ENCODE peak calls at places on chromosomes 11 and 22, in four cellular contexts. F is tibial artery, G is HFF-Myc, T is lower lobe of right lung. I is an unnamed sample.

GRCh38 chr11:19199037-19199436 is 2.7 kb downstream of the CSRP3 start:
- DNase-seq in F (no peak), G (no peak), T (no peak), I (no peak)

GRCh38 chr22:28328751-28329150 is 350.9 kb downstream of the TTC28 start:
- DNase-seq in F (no peak), G (no peak), T (no peak), I (peak)

GRCh38 chr11:107011977-107012376 is 6.3 kb downstream of the GUCY1A2 start:
- DNase-seq in F (no peak), G (no peak), T (no peak), I (no peak)

GRCh38 chr22:47748887-47749286 is 986.4 kb downstream of the TBC1D22A start:
- DNase-seq in F (no peak), G (no peak), T (no peak), I (no peak)

GRCh38 chr11:22331771-22332170 is 6.4 kb upstream of the SLC17A6 start:
- DNase-seq in F (no peak), G (no peak), T (no peak), I (no peak)

GRCh38 chr11:108727665-108728064 is 62.8 kb downstream of the DDX10 start:
- DNase-seq in F (no peak), G (no peak), T (no peak), I (no peak)

GRCh38 chr22:18975434-18976196 is 39.5 kb upstream of the PRODH start:
- DNase-seq in F (no peak), G (no peak), T (peak), I (no peak)

GRCh38 chr11:86519064-86519911 is 144.6 kb downstream of the CCDC81 start:
- DNase-seq in F (no peak), G (no peak), T (no peak), I (no peak)

GRCh38 chr11:1148752-1149180 is 9.0 kb upstream of the MUC5AC start:
- DNase-seq in F (no peak), G (no peak), T (no peak), I (no peak)

GRCh38 chr11:111707039-111707690 is 59.0 kb downstream of the PPP2R1B start:
- DNase-seq in F (peak), G (peak), T (no peak), I (no peak)

GRCh38 chr11:25981998-25982397 is 349.9 kb upstream of the ANO3 start:
- DNase-seq in F (no peak), G (peak), T (no peak), I (peak)

GRCh38 chr11:28759311-28759710 is 651.1 kb downstream of the METTL15 start:
- DNase-seq in F (no peak), G (no peak), T (no peak), I (peak)

GRCh38 chr11:50071584-50072225 is 39.0 kb downstream of the OR4C45 start:
- DNase-seq in F (no peak), G (no peak), T (no peak), I (no peak)

GRCh38 chr11:13889566-13890214 is 72.8 kb upstream of the SPON1 start:
- DNase-seq in F (no peak), G (no peak), T (no peak), I (no peak)

GRCh38 chr11:2074266-2074825 is 64.8 kb downstream of the IGF2 start:
- DNase-seq in F (no peak), G (no peak), T (no peak), I (no peak)

GRCh38 chr22:23216331-23217170 is 36.2 kb downstream of the BCR start:
- DNase-seq in F (no peak), G (no peak), T (peak), I (no peak)

DNA sequence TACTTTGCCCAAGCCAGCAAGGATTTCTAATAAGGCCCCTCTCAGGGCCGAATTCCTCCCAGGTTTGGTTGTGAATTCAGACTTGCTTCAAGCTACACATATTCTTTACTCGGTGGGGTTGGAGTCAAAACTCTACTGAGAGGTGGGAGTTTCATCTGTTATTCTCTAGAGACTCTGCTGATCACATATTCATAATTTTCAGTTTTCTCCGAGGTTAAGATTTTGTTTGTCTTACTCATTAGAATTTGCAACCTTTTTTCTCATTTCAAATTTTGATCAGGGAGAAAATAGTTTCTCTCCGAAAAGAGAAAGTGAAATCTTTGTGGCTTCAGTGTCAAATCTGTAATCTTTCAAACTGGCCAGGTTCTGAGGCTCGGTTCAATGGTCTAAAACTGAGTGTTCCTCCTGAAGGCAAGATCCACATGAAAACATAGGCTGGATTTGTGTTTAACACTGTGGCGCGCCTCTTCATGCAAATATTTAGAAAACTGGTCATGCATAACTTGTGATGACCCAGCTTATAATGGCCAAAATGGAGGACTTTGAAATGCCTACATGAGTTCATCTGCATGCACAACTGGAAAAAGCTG is 21.5 kb upstream of the GSTP1 start:
- DNase-seq in F (no peak), G (no peak), T (no peak), I (no peak)
- H3K4me3 ChIP-seq in F (no peak), G (no peak), T (no peak), I (no peak)

GRCh38 chr11:117809236-117810055 is 12.4 kb upstream of the DSCAML1 start:
- DNase-seq in F (peak), G (no peak), T (peak), I (peak)

GRCh38 chr11:117806906-117807305 is 9.9 kb upstream of the DSCAML1 start:
- DNase-seq in F (no peak), G (no peak), T (no peak), I (no peak)

GRCh38 chr11:117807482-117808272 is 10.7 kb upstream of the DSCAML1 start:
- DNase-seq in F (peak), G (no peak), T (peak), I (no peak)

GRCh38 chr11:117805048-117805447 is 8.0 kb upstream of the DSCAML1 start:
- DNase-seq in F (no peak), G (no peak), T (no peak), I (no peak)

DNA sequence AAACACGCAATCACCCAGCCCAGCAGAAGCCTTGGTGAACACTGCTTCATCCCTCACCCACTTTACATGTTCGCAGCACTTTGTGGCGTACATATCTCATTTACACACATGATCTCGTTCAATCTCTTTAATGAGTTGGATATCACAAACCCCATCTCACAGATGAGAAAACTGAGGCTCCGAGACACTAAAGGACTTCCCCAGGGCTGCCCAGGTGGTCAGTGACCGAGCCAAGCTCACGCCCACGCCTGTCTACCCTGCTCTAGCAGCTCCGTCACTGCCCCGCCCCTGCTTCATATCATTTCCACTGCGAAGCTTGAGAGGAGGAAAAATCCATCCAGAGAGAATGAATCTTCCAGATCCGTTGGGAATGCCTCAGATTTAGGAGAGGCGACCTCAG is 11.8 kb upstream of the DSCAML1 start:
- DNase-seq in F (no peak), G (no peak), T (no peak), I (peak)
- H3K4me3 ChIP-seq in F (no peak), G (no peak), T (no peak), I (no peak)

GRCh38 chr22:39152024-39152510 is 413 bp downstream of the CBX7 start:
- DNase-seq in F (peak), G (no peak), T (no peak), I (no peak)

GRCh38 chr22:39151329-39151975 is 1.0 kb downstream of the CBX7 start:
- DNase-seq in F (peak), G (no peak), T (no peak), I (no peak)

GRCh38 chr22:39148727-39149535 is 3.5 kb downstream of the CBX7 start:
- DNase-seq in F (peak), G (no peak), T (no peak), I (no peak)

GRCh38 chr22:39150848-39151215 is 1.6 kb downstream of the CBX7 start:
- DNase-seq in F (peak), G (no peak), T (no peak), I (no peak)

GRCh38 chr22:39149915-39150847 is 2.3 kb downstream of the CBX7 start:
- DNase-seq in F (peak), G (no peak), T (no peak), I (no peak)
- H3K4me3 ChIP-seq in F (peak), G (no peak), T (peak), I (no peak)

GRCh38 chr11:117094776-117095175 is 3.5 kb downstream of the SIK3 start:
- DNase-seq in F (no peak), G (no peak), T (no peak), I (peak)

GRCh38 chr11:117095301-117096139 is 2.7 kb downstream of the SIK3 start:
- DNase-seq in F (no peak), G (peak), T (no peak), I (no peak)

GRCh38 chr11:117091753-117092477 is 6.3 kb downstream of the SIK3 start:
- DNase-seq in F (no peak), G (no peak), T (no peak), I (no peak)

GRCh38 chr11:117090111-117090706 is 8.0 kb downstream of the SIK3 start:
- DNase-seq in F (no peak), G (no peak), T (no peak), I (peak)

DNA sequence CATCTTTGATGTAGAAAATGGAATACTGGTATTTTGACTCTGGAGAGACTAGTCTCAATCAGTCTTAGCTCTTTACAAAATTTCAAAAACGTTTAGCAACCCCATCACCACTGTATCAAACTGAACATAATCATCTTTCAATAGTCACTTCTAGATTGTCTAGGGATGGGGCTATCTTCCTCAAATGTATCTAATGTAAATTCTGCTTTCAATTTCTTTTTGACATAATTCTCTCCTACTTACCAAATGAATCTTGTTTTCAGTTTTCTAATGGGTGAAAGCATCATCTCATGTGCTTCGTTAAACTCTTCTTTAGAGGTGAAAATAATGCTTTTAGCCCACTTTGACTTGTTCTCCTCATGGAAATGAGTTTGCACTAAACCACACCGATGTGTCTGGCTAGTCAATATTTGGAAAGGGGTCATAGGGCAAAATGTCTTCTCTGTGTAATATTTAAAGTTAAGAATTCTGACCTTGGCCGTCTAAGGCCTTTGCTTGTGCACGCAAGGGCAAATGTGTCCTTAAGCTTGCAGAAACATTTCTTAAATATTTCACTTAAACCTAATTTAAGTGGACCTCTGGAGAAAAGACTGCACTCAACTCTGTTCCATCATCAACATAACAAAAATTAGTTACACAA is 5.2 kb downstream of the SIK3 start:
- DNase-seq in F (no peak), G (no peak), T (no peak), I (no peak)
- H3K4me3 ChIP-seq in F (peak), G (no peak), T (no peak), I (no peak)

DNA sequence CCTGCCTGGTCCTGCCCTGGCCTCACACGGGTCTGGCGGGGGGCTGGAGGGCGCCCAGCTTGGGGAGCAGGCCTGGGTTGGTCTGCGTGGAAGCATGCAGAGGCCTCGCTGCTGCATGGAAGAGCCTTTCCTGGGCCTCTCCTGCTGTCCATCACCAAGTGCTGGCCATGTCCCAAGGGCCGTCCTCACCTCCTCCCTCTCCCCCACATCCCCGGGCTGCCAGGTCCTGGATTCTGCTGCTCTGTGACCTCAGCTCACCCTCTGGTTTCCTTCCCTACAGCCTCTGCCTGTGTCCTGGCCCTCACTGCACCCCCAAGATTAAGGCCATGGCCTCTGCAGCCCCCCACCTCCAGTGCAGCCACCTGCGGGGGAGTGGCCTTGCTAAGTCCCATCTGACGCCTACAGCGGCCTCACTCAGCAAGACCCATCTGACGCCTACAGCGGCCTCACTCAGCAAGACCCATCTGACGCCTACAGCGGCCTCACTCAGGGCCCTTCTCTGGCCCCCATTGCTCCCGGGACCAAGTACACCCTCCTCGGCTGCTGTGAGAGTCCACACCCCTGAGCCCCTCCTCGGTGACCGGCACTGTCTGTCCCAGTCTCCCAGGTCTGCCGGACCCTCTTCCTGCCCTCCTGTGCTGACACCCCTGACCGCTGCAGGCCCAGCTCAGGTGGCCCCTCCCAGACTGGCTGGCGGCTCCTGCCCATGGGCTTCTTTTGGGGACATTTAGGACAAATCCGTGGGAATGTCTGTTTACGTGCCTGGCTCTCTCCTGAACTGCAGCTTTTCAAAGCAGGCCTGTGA is 119.5 kb upstream of the B3GAT1 start:
- DNase-seq in F (no peak), G (no peak), T (peak), I (no peak)
- H3K4me3 ChIP-seq in F (no peak), G (no peak), T (no peak), I (no peak)

DNA sequence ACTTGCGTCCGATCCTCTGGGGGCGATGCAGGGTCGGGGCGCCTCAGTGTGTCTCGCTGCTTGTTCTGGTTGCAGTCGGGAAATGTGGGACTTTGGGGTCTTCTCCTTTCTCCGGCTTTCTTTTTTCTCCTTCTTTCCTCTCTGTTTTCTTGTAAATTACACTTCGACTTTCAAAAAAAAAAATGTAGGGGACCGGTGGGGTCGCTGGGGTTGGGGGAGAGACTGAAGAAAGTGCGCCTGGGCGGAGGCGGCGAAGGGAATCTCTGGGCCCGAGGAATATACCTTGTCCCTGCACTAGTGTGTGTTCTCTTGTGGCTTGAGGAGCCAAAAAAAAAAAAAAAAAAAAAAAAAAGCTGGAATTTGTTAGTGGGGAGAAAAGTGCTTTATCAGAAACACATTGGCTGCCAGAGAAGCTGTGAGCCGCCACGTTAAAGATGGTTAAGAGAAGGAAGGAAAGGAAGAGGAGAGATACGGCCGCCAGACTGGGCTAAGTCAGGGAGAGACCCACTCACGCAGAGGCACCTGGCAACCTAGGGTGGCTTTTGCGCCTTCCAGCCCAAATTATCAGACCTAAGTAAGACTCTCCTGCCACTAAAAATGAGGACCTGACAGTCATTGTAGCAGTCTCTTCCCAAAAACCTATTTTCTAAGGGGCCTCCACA is 8.4 kb upstream of the FLI1 start:
- DNase-seq in F (no peak), G (no peak), T (no peak), I (no peak)
- H3K4me3 ChIP-seq in F (no peak), G (no peak), T (peak), I (no peak)

DNA sequence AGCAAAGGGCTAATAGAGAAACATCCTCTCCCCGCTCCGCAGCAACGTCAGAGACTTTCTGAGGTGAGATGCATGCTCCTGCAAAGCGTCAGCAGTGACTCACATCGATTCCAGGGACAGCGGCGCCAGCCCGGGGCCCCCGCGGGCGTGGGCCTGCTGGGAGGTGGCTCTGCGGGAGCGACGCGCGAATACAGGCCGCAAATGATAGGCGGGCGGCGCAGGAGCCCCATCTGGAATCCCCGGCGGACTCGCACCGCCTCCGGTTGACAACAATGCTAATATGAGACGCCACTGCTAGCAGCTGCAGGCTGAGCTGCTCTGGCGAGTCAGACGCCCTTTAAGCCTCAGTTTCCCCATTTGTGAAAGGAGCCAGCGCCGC is 557 bp downstream of the RANGAP1 start:
- DNase-seq in F (peak), G (no peak), T (peak), I (peak)
- H3K4me3 ChIP-seq in F (peak), G (peak), T (peak), I (peak)

GRCh38 chr22:20032407-20032991 is 11.6 kb downstream of the TANGO2 start:
- DNase-seq in F (no peak), G (no peak), T (no peak), I (no peak)

GRCh38 chr22:20035375-20036084 is 14.6 kb downstream of the TANGO2 start:
- DNase-seq in F (no peak), G (no peak), T (no peak), I (no peak)

GRCh38 chr22:20033045-20033706 is 12.3 kb downstream of the TANGO2 start:
- DNase-seq in F (no peak), G (no peak), T (no peak), I (no peak)

GRCh38 chr22:20036119-20036518 is 15.2 kb downstream of the TANGO2 start:
- DNase-seq in F (no peak), G (no peak), T (no peak), I (no peak)

GRCh38 chr22:20034143-20034542 is 13.2 kb downstream of the TANGO2 start:
- DNase-seq in F (no peak), G (no peak), T (no peak), I (no peak)
- H3K4me3 ChIP-seq in F (no peak), G (no peak), T (no peak), I (no peak)

DNA sequence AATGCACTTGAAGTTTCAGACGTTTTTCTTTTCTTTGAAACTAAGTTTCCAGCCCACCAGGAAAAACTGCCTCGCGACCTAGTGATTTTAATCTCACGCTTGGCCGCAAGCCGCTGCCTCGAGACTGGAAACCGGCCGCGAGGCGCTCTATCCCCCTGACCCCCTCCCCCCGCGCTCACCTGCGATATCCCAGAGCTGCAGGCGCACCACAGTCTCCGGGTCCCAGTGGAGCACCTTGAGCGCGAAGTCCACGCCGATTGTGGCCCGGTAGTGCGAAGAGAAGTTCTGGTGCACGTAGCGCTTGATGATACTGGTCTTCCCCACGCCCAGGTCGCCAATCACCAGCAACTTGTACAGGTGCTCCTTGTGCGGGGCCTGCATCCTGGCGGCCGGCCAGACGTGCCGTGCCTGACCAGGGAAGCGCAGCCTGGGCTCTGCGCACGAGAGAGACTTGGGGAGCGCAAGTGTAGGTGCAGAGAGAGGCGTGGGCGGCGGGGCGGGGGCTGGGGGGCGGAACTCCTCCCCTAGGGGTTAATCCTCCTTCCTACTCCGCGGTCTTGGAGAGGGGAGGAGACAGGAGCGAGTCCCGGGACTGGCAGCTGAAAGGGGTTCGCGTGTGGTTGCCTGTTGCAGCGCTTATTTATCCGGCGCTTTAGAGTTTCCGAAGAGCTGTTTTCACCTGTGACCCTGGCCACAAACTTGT is at the start of gene RAB38:
- DNase-seq in F (peak), G (no peak), T (peak), I (peak)
- H3K4me3 ChIP-seq in F (peak), G (peak), T (peak), I (peak)

DNA sequence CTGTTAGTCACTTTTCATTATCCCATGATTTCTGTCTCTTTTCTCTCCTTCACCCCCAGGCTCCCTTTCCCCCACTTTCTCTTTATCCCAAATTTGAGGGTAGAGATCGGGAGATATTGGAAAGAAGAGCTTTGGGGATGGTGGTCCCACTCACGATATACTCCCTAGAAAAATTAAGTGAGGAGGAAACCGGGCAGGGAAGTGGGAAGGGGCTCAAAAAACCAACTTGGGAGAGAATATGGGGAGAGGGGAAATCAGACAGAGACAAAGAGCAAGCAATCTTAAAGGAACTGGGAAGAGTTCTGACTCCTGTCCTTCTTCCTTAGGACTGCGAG is 939 bp upstream of the DCHS1 start:
- DNase-seq in F (no peak), G (no peak), T (no peak), I (no peak)
- H3K4me3 ChIP-seq in F (peak), G (peak), T (peak), I (no peak)

I was measured in mammary epithelial cell.